ENCODE peak calls at places on chromosome 2, in four cellular contexts. F is frontal cortex, S is mucosa of descending colon, M is NCI-H1105 treated with DMSO at 0.1 percent for 48 hours. N is an unnamed sample.

GRCh38 chr2:23803965-23804542 is 122.9 kb downstream of the ATAD2B start:
- DNase-seq in M (peak), S (no peak), F (no peak), N (no peak)

GRCh38 chr2:187581125-187581896 is 27.1 kb upstream of the TFPI start:
- DNase-seq in F (no peak), S (no peak), M (peak), N (no peak)

GRCh38 chr2:28810384-28811285 is at the start of gene SPDYA:
- DNase-seq in S (peak), F (peak), M (no peak), N (peak)

GRCh38 chr2:105804266-105804665 is 59.6 kb downstream of the NCK2 start:
- DNase-seq in S (no peak), F (no peak), M (peak), N (no peak)

GRCh38 chr2:45570671-45571334 is 40.3 kb downstream of the SRBD1 start:
- DNase-seq in F (no peak), M (no peak), S (no peak), N (no peak)

GRCh38 chr2:136117909-136118818 is at the start of gene CXCR4:
- DNase-seq in M (peak), S (peak), F (peak), N (peak)

GRCh38 chr2:194815475-194815874 is 841.6 kb upstream of the SLC39A10 start:
- DNase-seq in M (no peak), S (no peak), F (no peak), N (no peak)

GRCh38 chr2:96090181-96090500 is 26.2 kb downstream of the ADRA2B start:
- DNase-seq in M (no peak), S (peak), F (no peak), N (no peak)

GRCh38 chr2:46813046-46813445 is 102.6 kb downstream of the MCFD2 start:
- DNase-seq in M (no peak), F (no peak), S (no peak), N (no peak)

GRCh38 chr2:222969491-222969890 is 82.5 kb upstream of the KCNE4 start:
- DNase-seq in S (no peak), M (no peak), F (no peak), N (no peak)

GRCh38 chr2:203097735-203098134 is 83.1 kb downstream of the NBEAL1 start:
- DNase-seq in F (no peak), S (no peak), M (no peak), N (no peak)

GRCh38 chr2:191032588-191033429 is 18.8 kb upstream of the STAT1 start:
- DNase-seq in F (no peak), M (no peak), S (no peak), N (no peak)

GRCh38 chr2:232342635-232343565 is 35.7 kb upstream of the ALPP start:
- DNase-seq in M (no peak), S (peak), F (no peak), N (no peak)

GRCh38 chr2:201130524-201131186 is 14.7 kb downstream of the CFLAR start:
- DNase-seq in F (no peak), S (no peak), M (no peak), N (no peak)

GRCh38 chr2:47031909-47032668 is 116.5 kb upstream of the MCFD2 start:
- DNase-seq in F (no peak), S (no peak), M (no peak), N (no peak)

GRCh38 chr2:177598321-177598922 is 205.8 kb downstream of the AGPS start:
- DNase-seq in S (no peak), M (no peak), F (no peak), N (no peak)

GRCh38 chr2:67649331-67650071 is 252.4 kb downstream of the ETAA1 start:
- DNase-seq in F (no peak), M (peak), S (no peak), N (no peak)

GRCh38 chr2:227414846-227415245 is 27.1 kb upstream of the SCYGR1 start:
- DNase-seq in F (no peak), S (no peak), M (no peak), N (no peak)

GRCh38 chr2:222797308-222797707 is 63.5 kb upstream of the ACSL3 start:
- DNase-seq in S (no peak), F (no peak), M (peak), N (no peak)

GRCh38 chr2:219331560-219332213 is 857 bp downstream of the RESP18 start:
- DNase-seq in M (no peak), F (no peak), S (peak), N (no peak)

GRCh38 chr2:169361706-169362345 is 508 bp downstream of the LRP2 start:
- DNase-seq in M (no peak), F (peak), S (peak), N (no peak)

GRCh38 chr2:130824492-130825061 is 12.1 kb upstream of the ARHGEF4 start:
- DNase-seq in F (peak), S (peak), M (no peak), N (peak)

GRCh38 chr2:100237770-100238169 is 84.5 kb downstream of the LONRF2 start:
- DNase-seq in M (no peak), S (no peak), F (no peak), N (no peak)

GRCh38 chr2:3517948-3518495 is 1.3 kb downstream of the ADI1 start:
- DNase-seq in F (no peak), S (no peak), M (peak), N (no peak)

GRCh38 chr2:219695145-219695544 is 67.7 kb downstream of the SLC4A3 start:
- DNase-seq in M (no peak), S (no peak), F (no peak), N (no peak)

GRCh38 chr2:45816273-45816672 is 164.8 kb downstream of the PRKCE start:
- DNase-seq in M (no peak), F (no peak), S (no peak), N (no peak)

GRCh38 chr2:194883711-194884110 is 773.3 kb upstream of the SLC39A10 start:
- DNase-seq in F (no peak), S (no peak), M (no peak), N (no peak)

GRCh38 chr2:64904405-64905329 is 84.5 kb upstream of the SLC1A4 start:
- DNase-seq in S (no peak), M (no peak), F (no peak), N (no peak)

GRCh38 chr2:226985227-226985946 is 149.5 kb downstream of the RHBDD1 start:
- DNase-seq in S (no peak), M (peak), F (peak), N (no peak)

GRCh38 chr2:109531896-109532727 is 81.7 kb downstream of the SEPTIN10 start:
- DNase-seq in F (no peak), M (no peak), S (no peak), N (no peak)

GRCh38 chr2:100427627-100428258 is 10.3 kb upstream of the CHST10 start:
- DNase-seq in S (peak), M (no peak), F (no peak), N (peak)